ENCODE peak calls at places on chromosome 18, in seven cellular contexts. U is endodermal cell; M is aorta; X is upper lobe of right lung; V is OCI-LY7; O is CD8-positive, alpha-beta memory T cell; H is GM23248. B is an unnamed sample. For H3K9me3, the result is how much of the 10 kb centered on the place peaks cover.

GRCh38 chr18:39558658-39559057 is 1993.1 kb upstream of the CELF4 start:
- DNase-seq in X (no peak), M (no peak), O (no peak), H (no peak), U (no peak), V (no peak), B (no peak)

GRCh38 chr18:8662574-8663255 is 42.6 kb upstream of the MTCL1 start:
- DNase-seq in M (no peak), O (no peak), U (peak), X (peak), V (no peak), H (no peak), B (no peak)

GRCh38 chr18:32152705-32153448 is 37.0 kb upstream of the MEP1B start:
- DNase-seq in O (no peak), X (no peak), M (no peak), U (no peak), V (no peak), H (no peak), B (no peak)

GRCh38 chr18:5052491-5052890 is 144.6 kb downstream of the AKAIN1 start:
- DNase-seq in M (no peak), V (no peak), H (peak), X (no peak), U (no peak), O (no peak), B (no peak)

GRCh38 chr18:5747678-5748077 is 147.6 kb downstream of the TMEM200C start:
- DNase-seq in M (no peak), H (no peak), V (no peak), O (no peak), X (no peak), U (no peak), B (no peak)

GRCh38 chr18:58454406-58455061 is 174.4 kb downstream of the ALPK2 start:
- DNase-seq in X (no peak), U (no peak), V (no peak), H (no peak), O (no peak), M (no peak), B (no peak)

GRCh38 chr18:8424917-8425725 is 184.1 kb upstream of the RAB12 start:
- DNase-seq in X (no peak), H (peak), U (peak), M (no peak), O (no peak), V (no peak), B (no peak)

GRCh38 chr18:47749195-47749973 is 181.1 kb downstream of the SMAD2 start:
- DNase-seq in V (peak), H (peak), O (peak), U (peak), X (peak), M (peak), B (peak)

GRCh38 chr18:65235966-65236634 is 514.7 kb upstream of the CDH7 start:
- DNase-seq in V (no peak), X (no peak), M (no peak), U (no peak), H (no peak), O (no peak), B (no peak)

GRCh38 chr18:66894851-66895250 is 291.0 kb upstream of the CDH19 start:
- DNase-seq in H (no peak), U (no peak), M (no peak), X (no peak), V (no peak), O (no peak), B (no peak)

GRCh38 chr18:13273800-13274199 is 55.2 kb downstream of the LDLRAD4 start:
- DNase-seq in U (peak), V (no peak), H (no peak), M (no peak), O (peak), X (peak), B (no peak)

GRCh38 chr18:23650963-23651927 is 11.5 kb downstream of the ANKRD29 start:
- DNase-seq in M (no peak), O (no peak), H (peak), V (no peak), X (no peak), U (no peak), B (no peak)

GRCh38 chr18:9575558-9575957 is 38.8 kb downstream of the PPP4R1 start:
- DNase-seq in V (peak), H (peak), X (peak), M (peak), U (peak), O (no peak), B (no peak)

GRCh38 chr18:77013777-77014525 is 118.6 kb downstream of the MBP start:
- DNase-seq in O (no peak), H (no peak), X (no peak), M (peak), V (no peak), U (no peak), B (peak)

GRCh38 chr18:51726614-51727013 is 529.1 kb upstream of the MEX3C start:
- DNase-seq in V (peak), O (no peak), H (no peak), U (no peak), M (no peak), X (no peak), B (no peak)

GRCh38 chr18:26621161-26622026 is 73.0 kb upstream of the KCTD1 start:
- DNase-seq in V (peak), M (no peak), X (peak), H (peak), O (no peak), U (peak), B (no peak)

GRCh38 chr18:10839401-10839800 is 310.0 kb downstream of the PIEZO2 start:
- DNase-seq in X (no peak), V (no peak), M (no peak), U (no peak), H (no peak), O (no peak), B (no peak)

GRCh38 chr18:48632676-48633257 is 93.9 kb downstream of the CTIF start:
- DNase-seq in H (no peak), M (no peak), X (peak), V (no peak), U (no peak), O (no peak), B (peak)

GRCh38 chr18:37207343-37207742 is 358.3 kb downstream of the CELF4 start:
- DNase-seq in H (no peak), U (no peak), M (no peak), V (no peak), O (no peak), X (no peak), B (no peak)

GRCh38 chr18:74173434-74173750 is 25.1 kb downstream of the TIMM21 start:
- DNase-seq in M (no peak), H (no peak), X (no peak), U (no peak), V (no peak), O (no peak), B (no peak)

GRCh38 chr18:49537232-49537876 is 24.5 kb upstream of the LIPG start:
- DNase-seq in V (no peak), M (no peak), O (no peak), X (no peak), U (peak), H (no peak), B (no peak)

GRCh38 chr18:73564073-73564472 is 583.6 kb downstream of the FBXO15 start:
- DNase-seq in V (no peak), M (no peak), U (no peak), H (peak), X (no peak), O (no peak), B (no peak)

GRCh38 chr18:13376298-13376840 is 157.8 kb downstream of the LDLRAD4 start:
- DNase-seq in H (no peak), V (no peak), O (peak), U (peak), X (no peak), M (no peak), B (no peak)

DNA sequence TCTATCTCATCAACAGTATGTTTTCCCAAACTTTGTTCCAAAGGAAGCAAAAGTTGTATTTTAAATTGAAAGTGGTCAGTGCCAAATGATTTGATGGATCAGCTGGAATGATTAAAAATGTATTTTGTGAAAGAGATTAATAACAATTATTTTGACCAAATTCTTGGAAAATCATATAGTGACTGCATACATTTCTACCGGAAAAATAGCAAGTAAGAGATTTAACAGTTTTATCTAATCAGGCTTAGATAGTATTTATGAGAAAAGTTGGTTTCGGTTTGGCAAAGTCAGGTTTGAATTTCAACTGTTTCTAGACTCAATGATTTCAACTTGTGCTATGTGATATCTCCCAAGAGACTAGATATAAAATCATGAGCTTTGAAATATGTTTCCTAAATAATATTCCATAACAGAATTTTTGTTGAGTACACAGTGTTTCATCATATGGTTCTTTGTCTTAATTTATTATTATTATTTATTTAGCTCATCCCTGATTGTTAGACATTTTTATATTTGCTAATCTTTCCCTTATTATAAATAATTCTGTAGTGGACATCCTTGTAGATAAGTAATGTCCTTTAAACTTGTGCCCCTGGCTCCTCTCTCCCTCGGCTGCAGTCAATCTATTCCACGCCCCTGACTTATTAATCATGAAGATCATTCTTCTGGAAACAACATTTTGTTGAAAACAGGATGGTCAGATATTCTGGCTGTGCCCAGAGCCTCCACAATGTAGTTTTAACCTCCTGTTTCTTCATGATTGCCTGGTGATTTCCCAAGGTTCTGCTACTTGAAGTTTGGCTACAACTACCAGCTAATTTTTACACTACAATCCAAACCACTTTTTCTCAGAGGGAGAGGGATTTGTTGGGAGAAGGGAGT is 520.7 kb upstream of the TCF4 start:
- DNase-seq in H (no peak), M (no peak), O (no peak), V (no peak), U (no peak), X (no peak), B (peak)
- H3K4me3 ChIP-seq in H (no peak), M (no peak), O (no peak), V (no peak), U (no peak), X (no peak), B (no peak)

GRCh38 chr18:2997846-2998599 is 14.9 kb downstream of the LPIN2 start:
- DNase-seq in O (no peak), V (no peak), X (no peak), H (no peak), M (no peak), U (no peak), B (no peak)
- H3K27ac ChIP-seq in O (no peak), V (no peak), X (peak), H (no peak), M (peak), U (no peak), B (peak)

GRCh38 chr18:78697446-78697845 is 282.2 kb upstream of the SALL3 start:
- DNase-seq in X (no peak), U (no peak), H (no peak), V (no peak), M (no peak), O (no peak), B (no peak)

GRCh38 chr18:78699516-78699915 is 280.1 kb upstream of the SALL3 start:
- DNase-seq in V (no peak), O (no peak), X (no peak), U (no peak), H (no peak), M (no peak), B (no peak)

GRCh38 chr18:78698914-78699313 is 280.7 kb upstream of the SALL3 start:
- DNase-seq in O (no peak), V (no peak), M (no peak), H (no peak), X (no peak), U (no peak), B (no peak)

GRCh38 chr18:78693429-78693828 is 286.2 kb upstream of the SALL3 start:
- DNase-seq in U (no peak), M (no peak), X (no peak), O (no peak), V (no peak), H (no peak), B (no peak)

DNA sequence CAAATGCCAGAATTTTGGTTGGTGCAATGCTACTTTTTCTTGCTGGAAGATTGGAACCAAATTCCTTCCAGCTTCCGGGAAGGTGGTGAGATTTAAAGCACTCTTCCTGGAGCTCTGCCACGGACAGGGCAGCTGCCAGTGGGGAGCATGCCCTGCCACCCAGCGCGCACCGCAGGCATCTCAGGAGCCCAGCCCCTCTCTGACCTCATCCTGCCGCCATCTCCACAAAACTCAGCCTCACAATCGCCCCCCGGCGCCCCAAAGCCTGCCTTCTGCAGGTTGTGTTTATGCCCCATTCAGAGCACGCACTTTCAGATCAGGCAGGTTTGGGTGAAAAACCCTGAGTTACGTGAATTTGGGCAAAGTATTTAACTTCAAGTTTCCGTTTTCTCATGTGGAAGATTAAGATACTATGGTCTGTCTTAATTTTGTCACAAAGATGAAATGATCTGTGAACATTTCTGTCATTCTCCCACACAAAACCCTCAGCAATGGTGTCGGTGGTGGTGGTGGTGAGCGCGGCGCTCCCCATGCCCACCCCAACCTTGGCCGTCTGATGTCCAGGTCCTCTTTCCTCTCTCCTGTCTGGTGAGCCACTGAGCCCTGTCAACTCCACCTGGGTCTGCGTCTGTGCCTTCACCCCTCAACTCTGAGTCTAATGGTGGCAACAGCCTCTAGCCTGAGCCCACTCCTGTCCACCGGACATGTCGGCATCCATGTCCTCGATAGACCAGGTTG is 282.8 kb upstream of the SALL3 start:
- DNase-seq in O (no peak), V (no peak), M (no peak), H (no peak), U (no peak), X (no peak), B (no peak)
- H3K9me3 ChIP-seq in O (under half), V (under half), M (under half), H (under half), U (under half), X (under half), B (under half)

GRCh38 chr18:28541276-28541930 is 364.5 kb upstream of the CDH2 start:
- DNase-seq in H (no peak), M (no peak), O (no peak), X (no peak), U (no peak), V (no peak), B (no peak)
- H3K4me3 ChIP-seq in H (no peak), M (no peak), O (no peak), X (no peak), U (no peak), V (no peak), B (no peak)